ENCODE peak calls at places on chromosomes 16 and 17, in four cellular contexts. One of them, this sample, is unnamed.

GRCh38 chr17:9123594-9124553 is 102.6 kb downstream of the NTN1 start:
- DNase-seq in GM12878: no peak
- DNase-seq in HEK293T: no peak
- DNase-seq in K562: no peak
- DNase-seq in this sample: no peak

GRCh38 chr16:15548482-15548891 is 94.5 kb downstream of the MARF1 start:
- DNase-seq in K562: no peak
- DNase-seq in HEK293T: no peak
- DNase-seq in GM12878: peak
- DNase-seq in this sample: peak

GRCh38 chr17:63309021-63309420 is 137.1 kb downstream of the CYB561 start:
- DNase-seq in GM12878: no peak
- DNase-seq in HEK293T: no peak
- DNase-seq in K562: no peak
- DNase-seq in this sample: no peak

GRCh38 chr17:62780273-62780672 is 27.8 kb downstream of the MARCHF10 start:
- DNase-seq in K562: no peak
- DNase-seq in GM12878: no peak
- DNase-seq in HEK293T: no peak
- DNase-seq in this sample: no peak

GRCh38 chr17:40763752-40764151 is 8.2 kb downstream of the KRT26 start:
- DNase-seq in K562: no peak
- DNase-seq in GM12878: no peak
- DNase-seq in HEK293T: no peak
- DNase-seq in this sample: no peak

GRCh38 chr16:76371441-76371840 is 94.2 kb downstream of the CNTNAP4 start:
- DNase-seq in GM12878: no peak
- DNase-seq in K562: no peak
- DNase-seq in HEK293T: no peak
- DNase-seq in this sample: no peak

GRCh38 chr16:56102159-56102798 is 89.0 kb upstream of the GNAO1 start:
- DNase-seq in K562: no peak
- DNase-seq in HEK293T: no peak
- DNase-seq in GM12878: no peak
- DNase-seq in this sample: no peak

GRCh38 chr16:24950275-24950674 is 64.9 kb downstream of the ARHGAP17 start:
- DNase-seq in K562: no peak
- DNase-seq in GM12878: no peak
- DNase-seq in HEK293T: no peak
- DNase-seq in this sample: no peak

GRCh38 chr16:68792465-68793324 is 50.6 kb upstream of the TANGO6 start:
- DNase-seq in GM12878: no peak
- DNase-seq in K562: no peak
- DNase-seq in HEK293T: no peak
- DNase-seq in this sample: peak

GRCh38 chr17:17107891-17108680 is 65.8 kb downstream of the MPRIP start:
- DNase-seq in K562: no peak
- DNase-seq in HEK293T: no peak
- DNase-seq in GM12878: no peak
- DNase-seq in this sample: no peak

GRCh38 chr17:17105976-17106375 is 63.7 kb downstream of the MPRIP start:
- DNase-seq in GM12878: no peak
- DNase-seq in HEK293T: no peak
- DNase-seq in K562: no peak
- DNase-seq in this sample: no peak

GRCh38 chr17:17107281-17107680 is 65.0 kb downstream of the MPRIP start:
- DNase-seq in HEK293T: no peak
- DNase-seq in K562: no peak
- DNase-seq in GM12878: no peak
- DNase-seq in this sample: no peak

GRCh38 chr17:17108681-17109049 is 66.4 kb downstream of the MPRIP start:
- DNase-seq in HEK293T: no peak
- DNase-seq in GM12878: no peak
- DNase-seq in K562: no peak
- DNase-seq in this sample: no peak

GRCh38 chr17:17106716-17107115 is 64.5 kb downstream of the MPRIP start:
- DNase-seq in HEK293T: no peak
- DNase-seq in K562: no peak
- DNase-seq in GM12878: no peak
- DNase-seq in this sample: no peak
- TF ChIP-seq FOXK2 in HEK293T: no peak
- TF ChIP-seq FOXK2 in K562: no peak
- TF ChIP-seq FOXK2 in GM12878: no peak
- TF ChIP-seq FOXK2 in this sample: no peak

GRCh38 chr17:50564916-50565315 is 4.4 kb downstream of the CACNA1G start:
- DNase-seq in K562: no peak
- DNase-seq in HEK293T: no peak
- DNase-seq in GM12878: no peak
- DNase-seq in this sample: no peak
- TF ChIP-seq FOXK2 in K562: no peak
- TF ChIP-seq FOXK2 in HEK293T: no peak
- TF ChIP-seq FOXK2 in GM12878: no peak
- TF ChIP-seq FOXK2 in this sample: no peak

GRCh38 chr17:65742433-65743312 is 181.2 kb upstream of the AXIN2 start:
- DNase-seq in K562: no peak
- DNase-seq in HEK293T: no peak
- DNase-seq in GM12878: no peak
- DNase-seq in this sample: peak
- TF ChIP-seq FOXK2 in K562: no peak
- TF ChIP-seq FOXK2 in HEK293T: no peak
- TF ChIP-seq FOXK2 in GM12878: no peak
- TF ChIP-seq FOXK2 in this sample: no peak

GRCh38 chr17:49631496-49631895 is 46.4 kb downstream of the SPOP start:
- DNase-seq in GM12878: no peak
- DNase-seq in K562: no peak
- DNase-seq in HEK293T: no peak
- DNase-seq in this sample: no peak

GRCh38 chr17:49633762-49634486 is 44.0 kb downstream of the SPOP start:
- DNase-seq in K562: no peak
- DNase-seq in GM12878: no peak
- DNase-seq in HEK293T: no peak
- DNase-seq in this sample: no peak

GRCh38 chr17:49632201-49632600 is 45.7 kb downstream of the SPOP start:
- DNase-seq in GM12878: no peak
- DNase-seq in HEK293T: no peak
- DNase-seq in K562: no peak
- DNase-seq in this sample: no peak

GRCh38 chr17:49634487-49634865 is 43.4 kb downstream of the SPOP start:
- DNase-seq in GM12878: no peak
- DNase-seq in HEK293T: no peak
- DNase-seq in K562: no peak
- DNase-seq in this sample: no peak

GRCh38 chr17:49633250-49633649 is 44.6 kb downstream of the SPOP start:
- DNase-seq in K562: no peak
- DNase-seq in HEK293T: no peak
- DNase-seq in GM12878: no peak
- DNase-seq in this sample: no peak
- TF ChIP-seq FOXK2 in K562: no peak
- TF ChIP-seq FOXK2 in HEK293T: no peak
- TF ChIP-seq FOXK2 in GM12878: no peak
- TF ChIP-seq FOXK2 in this sample: no peak

GRCh38 chr17:48153711-48154642 is 46.4 kb downstream of the SNX11 start:
- DNase-seq in K562: peak
- DNase-seq in GM12878: no peak
- DNase-seq in HEK293T: peak
- DNase-seq in this sample: peak
- TF ChIP-seq FOXK2 in K562: no peak
- TF ChIP-seq FOXK2 in GM12878: no peak
- TF ChIP-seq FOXK2 in HEK293T: no peak
- TF ChIP-seq FOXK2 in this sample: no peak

GRCh38 chr16:10298416-10298815 is 87.4 kb upstream of the ATF7IP2 start:
- DNase-seq in GM12878: no peak
- DNase-seq in K562: no peak
- DNase-seq in HEK293T: no peak
- DNase-seq in this sample: no peak

GRCh38 chr16:10296956-10297340 is 88.9 kb upstream of the ATF7IP2 start:
- DNase-seq in K562: no peak
- DNase-seq in HEK293T: no peak
- DNase-seq in GM12878: peak
- DNase-seq in this sample: no peak

GRCh38 chr16:10297341-10298006 is 88.4 kb upstream of the ATF7IP2 start:
- DNase-seq in HEK293T: no peak
- DNase-seq in GM12878: peak
- DNase-seq in K562: no peak
- DNase-seq in this sample: peak
- TF ChIP-seq FOXK2 in HEK293T: no peak
- TF ChIP-seq FOXK2 in GM12878: no peak
- TF ChIP-seq FOXK2 in K562: no peak
- TF ChIP-seq FOXK2 in this sample: no peak

GRCh38 chr17:82013341-82013740 is 9.3 kb downstream of the CENPX start:
- DNase-seq in HEK293T: no peak
- DNase-seq in K562: no peak
- DNase-seq in GM12878: no peak
- DNase-seq in this sample: no peak
- TF ChIP-seq FOXK2 in HEK293T: no peak
- TF ChIP-seq FOXK2 in K562: no peak
- TF ChIP-seq FOXK2 in GM12878: no peak
- TF ChIP-seq FOXK2 in this sample: no peak

GRCh38 chr17:53335443-53335842 is 487.3 kb upstream of the KIF2B start:
- DNase-seq in HEK293T: no peak
- DNase-seq in GM12878: no peak
- DNase-seq in K562: no peak
- DNase-seq in this sample: no peak

DNA sequence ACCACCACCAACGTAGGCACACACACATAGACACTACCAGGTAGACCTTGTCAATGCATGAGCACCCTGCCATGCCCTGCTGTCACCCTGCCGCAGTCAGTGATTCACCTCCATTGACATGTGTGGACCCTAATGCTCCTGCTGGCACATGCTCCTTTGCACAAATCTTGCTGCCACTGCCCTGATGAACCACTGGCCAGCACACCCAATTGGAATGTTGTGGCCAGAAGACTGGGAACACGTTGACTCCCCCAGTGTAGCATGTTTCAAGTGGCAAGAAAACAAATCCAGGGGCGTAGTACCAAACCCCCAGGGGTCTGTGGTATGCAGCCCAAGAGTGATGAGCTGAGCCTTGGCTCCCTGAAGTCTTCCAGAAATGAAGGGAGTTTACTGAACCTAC is 486.4 kb upstream of the KIF2B start:
- DNase-seq in HEK293T: no peak
- DNase-seq in K562: no peak
- DNase-seq in GM12878: no peak
- DNase-seq in this sample: no peak
- TF ChIP-seq FOXK2 in HEK293T: no peak
- TF ChIP-seq FOXK2 in K562: no peak
- TF ChIP-seq FOXK2 in GM12878: no peak
- TF ChIP-seq FOXK2 in this sample: no peak